ENCODE peak calls at places on chromosome 7, in six cellular contexts. V is breast epithelium, O is lung, R is AG04449, Z is mucosa of descending colon, I is foreskin fibroblast. Y is an unnamed sample.

GRCh38 chr7:29895557-29895956 is 89.2 kb downstream of the WIPF3 start:
- DNase-seq in V (no peak), O (no peak), R (no peak), Z (no peak), I (no peak), Y (no peak)

GRCh38 chr7:128888756-128889095 is 21.8 kb downstream of the KCP start:
- DNase-seq in V (no peak), O (no peak), R (no peak), Z (no peak), I (no peak), Y (no peak)

GRCh38 chr7:53315986-53316385 is 280.6 kb downstream of the POM121L12 start:
- DNase-seq in V (peak), O (no peak), R (no peak), Z (no peak), I (no peak), Y (peak)

GRCh38 chr7:123423622-123424021 is 110.8 kb downstream of the IQUB start:
- DNase-seq in V (no peak), O (no peak), R (no peak), Z (no peak), I (no peak), Y (no peak)

GRCh38 chr7:154698726-154699291 is 304.1 kb downstream of the PAXIP1 start:
- DNase-seq in V (no peak), O (no peak), R (no peak), Z (no peak), I (no peak), Y (no peak)

GRCh38 chr7:113770146-113770738 is 148.6 kb downstream of the PPP1R3A start:
- DNase-seq in V (no peak), O (no peak), R (no peak), Z (no peak), I (no peak), Y (no peak)

GRCh38 chr7:115779561-115779960 is 251.0 kb downstream of the TFEC start:
- DNase-seq in V (no peak), O (no peak), R (no peak), Z (no peak), I (peak), Y (peak)

GRCh38 chr7:47326220-47326619 is 255.7 kb downstream of the TNS3 start:
- DNase-seq in V (no peak), O (no peak), R (no peak), Z (no peak), I (peak), Y (no peak)

GRCh38 chr7:47291461-47292051 is 290.4 kb downstream of the TNS3 start:
- DNase-seq in V (no peak), O (no peak), R (peak), Z (no peak), I (peak), Y (peak)

GRCh38 chr7:153389261-153389660 is 629.7 kb downstream of the ACTR3B start:
- DNase-seq in V (no peak), O (peak), R (no peak), Z (no peak), I (no peak), Y (no peak)

GRCh38 chr7:831596-832291 is 532 bp upstream of the SUN1 start:
- DNase-seq in V (no peak), O (no peak), R (peak), Z (no peak), I (peak), Y (peak)

GRCh38 chr7:131466735-131467365 is 89.6 kb downstream of the PODXL start:
- DNase-seq in V (no peak), O (no peak), R (no peak), Z (no peak), I (no peak), Y (no peak)

GRCh38 chr7:46970131-46970430 is 611.8 kb downstream of the TNS3 start:
- DNase-seq in V (no peak), O (no peak), R (no peak), Z (no peak), I (no peak), Y (no peak)

GRCh38 chr7:137848095-137848494 is 1.3 kb upstream of the DGKI start:
- DNase-seq in V (no peak), O (no peak), R (no peak), Z (no peak), I (no peak), Y (no peak)

GRCh38 chr7:98569606-98570337 is 47.3 kb upstream of the NPTX2 start:
- DNase-seq in V (no peak), O (no peak), R (no peak), Z (no peak), I (peak), Y (no peak)

GRCh38 chr7:140992422-140992821 is 22.3 kb downstream of the MRPS33 start:
- DNase-seq in V (no peak), O (no peak), R (no peak), Z (no peak), I (no peak), Y (no peak)

GRCh38 chr7:17697128-17697881 is 243.0 kb downstream of the SNX13 start:
- DNase-seq in V (no peak), O (no peak), R (no peak), Z (no peak), I (no peak), Y (no peak)

GRCh38 chr7:154928136-154929005 is 74.6 kb downstream of the PAXIP1 start:
- DNase-seq in V (no peak), O (no peak), R (peak), Z (peak), I (peak), Y (peak)

GRCh38 chr7:139771001-139771956 is 6.5 kb downstream of the HIPK2 start:
- DNase-seq in V (no peak), O (no peak), R (peak), Z (no peak), I (peak), Y (no peak)

GRCh38 chr7:34315032-34315431 is 343.0 kb upstream of the NPSR1 start:
- DNase-seq in V (no peak), O (no peak), R (peak), Z (no peak), I (peak), Y (no peak)

GRCh38 chr7:4245135-4245865 is 436.8 kb upstream of the FOXK1 start:
- DNase-seq in V (no peak), O (no peak), R (no peak), Z (no peak), I (no peak), Y (no peak)

GRCh38 chr7:50492770-50493519 is 42.8 kb upstream of the FIGNL1 start:
- DNase-seq in V (no peak), O (peak), R (no peak), Z (no peak), I (no peak), Y (no peak)

GRCh38 chr7:8418627-8419245 is 14.7 kb upstream of the NXPH1 start:
- DNase-seq in V (no peak), O (peak), R (no peak), Z (peak), I (peak), Y (peak)

GRCh38 chr7:85074-85945 is 107.1 kb upstream of the FAM20C start:
- DNase-seq in V (no peak), O (no peak), R (no peak), Z (no peak), I (peak), Y (no peak)

GRCh38 chr7:148772297-148773089 is 73.8 kb downstream of the CUL1 start:
- DNase-seq in V (no peak), O (no peak), R (peak), Z (no peak), I (peak), Y (peak)

GRCh38 chr7:116798205-116798730 is 64.1 kb upstream of the CAPZA2 start:
- DNase-seq in V (no peak), O (no peak), R (no peak), Z (no peak), I (no peak), Y (no peak)

GRCh38 chr7:143410523-143411004 is 1.9 kb upstream of the EPHA1 start:
- DNase-seq in V (no peak), O (no peak), R (no peak), Z (no peak), I (peak), Y (no peak)

GRCh38 chr7:87413951-87414381 is 61.5 kb downstream of the ABCB4 start:
- DNase-seq in V (no peak), O (no peak), R (peak), Z (peak), I (peak), Y (no peak)

GRCh38 chr7:55177589-55178261 is 158.9 kb downstream of the EGFR start:
- DNase-seq in V (no peak), O (no peak), R (no peak), Z (peak), I (peak), Y (no peak)

GRCh38 chr7:3943779-3944520 is 642.9 kb downstream of the SDK1 start:
- DNase-seq in V (no peak), O (no peak), R (no peak), Z (no peak), I (no peak), Y (no peak)

GRCh38 chr7:48097511-48098231 is 8.6 kb downstream of the UPP1 start:
- DNase-seq in V (no peak), O (no peak), R (no peak), Z (no peak), I (peak), Y (no peak)

GRCh38 chr7:94305836-94306235 is 88.9 kb upstream of the COL1A2 start:
- DNase-seq in V (no peak), O (no peak), R (no peak), Z (no peak), I (no peak), Y (no peak)

GRCh38 chr7:143285454-143285756 is 647 bp downstream of the TMEM139 start:
- DNase-seq in V (peak), O (peak), R (no peak), Z (peak), I (no peak), Y (peak)

GRCh38 chr7:107643407-107643806 is 17.2 kb upstream of the SLC26A4 start:
- DNase-seq in V (no peak), O (no peak), R (peak), Z (no peak), I (peak), Y (no peak)

GRCh38 chr7:72069263-72069662 is 342.9 kb downstream of the CALN1 start:
- DNase-seq in V (no peak), O (no peak), R (no peak), Z (no peak), I (no peak), Y (no peak)

GRCh38 chr7:36638140-36638539 is 86.2 kb downstream of the AOAH start:
- DNase-seq in V (no peak), O (no peak), R (no peak), Z (no peak), I (no peak), Y (no peak)

GRCh38 chr7:32115831-32116230 is 45.6 kb upstream of the PDE1C start:
- DNase-seq in V (no peak), O (no peak), R (peak), Z (no peak), I (no peak), Y (no peak)

GRCh38 chr7:16982640-16983103 is 100.9 kb upstream of the AGR3 start:
- DNase-seq in V (no peak), O (no peak), R (no peak), Z (no peak), I (peak), Y (no peak)

GRCh38 chr7:100156331-100157068 is 2.0 kb downstream of the TRAPPC14 start:
- DNase-seq in V (no peak), O (no peak), R (no peak), Z (no peak), I (no peak), Y (no peak)
- H3K4me3 ChIP-seq in V (no peak), O (no peak), R (peak), Z (no peak), I (no peak), Y (no peak)

DNA sequence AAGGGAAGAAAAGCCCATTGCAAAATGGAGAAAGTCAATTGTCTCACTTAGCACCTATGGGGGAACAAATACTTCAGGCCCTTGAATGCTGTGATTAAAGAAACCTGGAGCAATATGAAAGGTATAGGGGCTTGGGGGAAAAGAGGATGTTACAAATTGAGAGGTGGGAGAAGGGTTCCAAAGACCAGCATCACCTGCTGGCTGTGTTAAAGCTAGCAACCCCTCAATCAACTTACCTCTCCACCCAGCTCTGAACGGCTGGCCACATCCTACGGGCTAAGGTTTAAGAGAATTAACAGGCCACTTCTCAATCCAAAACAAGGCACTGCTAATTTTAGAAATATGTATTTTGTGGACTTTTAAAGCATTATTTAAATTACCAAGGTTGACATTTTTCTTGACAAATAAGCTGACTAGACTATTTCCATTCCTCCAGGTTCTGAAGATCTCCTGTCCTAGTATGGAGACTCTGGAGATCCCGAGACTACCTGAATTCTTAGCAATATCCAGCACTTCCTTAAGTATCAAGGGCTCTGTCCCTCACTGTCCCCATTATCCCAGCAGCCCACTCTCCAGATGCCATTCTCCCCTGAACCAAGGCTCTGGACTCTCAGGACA is 976 bp upstream of the H2BK1 start:
- DNase-seq in V (no peak), O (no peak), R (no peak), Z (no peak), I (no peak), Y (no peak)
- TF ChIP-seq CTCF in V (no peak), O (no peak), R (no peak), Z (no peak), I (no peak), Y (no peak)

DNA sequence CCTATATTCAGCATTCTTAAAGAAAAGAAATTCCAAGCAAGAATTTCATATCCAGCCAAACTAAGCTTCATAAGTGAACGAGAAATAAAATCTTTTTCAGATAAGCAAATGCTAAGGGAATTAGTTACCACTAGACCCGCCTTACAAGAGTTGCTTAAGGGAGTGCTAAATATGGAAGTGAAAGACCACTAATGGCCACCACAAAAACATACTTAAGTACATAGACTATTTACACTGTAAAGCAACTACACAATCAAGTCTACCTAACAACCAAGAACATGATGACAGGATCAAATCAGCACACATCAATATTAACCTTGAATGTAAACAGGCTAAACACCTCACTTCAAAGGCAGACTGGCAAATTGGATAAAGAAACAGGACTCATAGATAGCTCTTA is 42.2 kb upstream of the NME8 start:
- DNase-seq in V (no peak), O (no peak), R (no peak), Z (no peak), I (no peak), Y (no peak)
- H3K4me3 ChIP-seq in V (no peak), O (no peak), R (no peak), Z (no peak), I (no peak), Y (no peak)

GRCh38 chr7:105487559-105488218 is 34.4 kb downstream of the PUS7 start:
- DNase-seq in V (no peak), O (no peak), R (peak), Z (peak), I (peak), Y (peak)
- TF ChIP-seq CTCF in V (no peak), O (peak), R (no peak), Z (no peak), I (peak), Y (peak)

DNA sequence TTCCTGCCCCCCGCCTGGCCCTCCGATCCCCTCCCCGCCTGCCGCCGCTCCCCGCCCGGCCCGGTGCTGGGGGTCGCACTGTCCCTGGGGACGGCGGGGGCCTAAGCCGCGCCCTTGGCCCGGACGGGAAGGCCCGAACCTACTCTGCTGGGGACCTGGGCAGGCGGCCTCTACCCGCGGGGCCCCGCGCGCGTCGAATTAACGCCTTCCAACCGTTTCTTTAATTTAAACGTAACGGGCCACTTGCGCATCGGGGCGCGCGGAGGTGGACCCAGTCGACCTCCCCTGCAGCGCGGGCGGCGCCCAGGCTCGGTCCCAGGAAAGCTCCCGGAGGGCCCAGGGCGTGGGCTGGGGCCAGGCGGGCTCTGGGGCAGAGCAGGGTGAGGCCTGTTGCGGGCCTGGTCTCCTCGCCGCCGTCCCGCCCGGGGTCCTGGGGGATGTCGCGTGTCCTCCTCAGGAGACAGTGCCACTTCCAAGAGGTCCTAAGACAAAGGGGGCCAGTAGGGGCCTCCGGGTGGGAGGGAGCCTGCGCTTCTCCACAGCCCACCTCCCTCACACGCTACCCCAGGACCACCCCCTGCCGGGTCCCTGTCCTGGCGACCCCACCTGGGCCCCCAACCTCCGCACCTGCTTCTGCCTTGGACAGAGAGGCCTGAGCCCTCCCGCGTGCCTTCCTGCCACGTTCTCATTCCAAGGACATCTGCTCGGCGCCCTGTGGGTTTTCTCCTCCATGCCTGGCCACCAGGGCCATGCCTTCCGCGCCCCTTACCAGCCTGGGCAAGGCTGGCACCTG is 658 bp upstream of the PTPRN2 start:
- DNase-seq in V (no peak), O (no peak), R (no peak), Z (peak), I (peak), Y (no peak)
- H3K4me3 ChIP-seq in V (peak), O (no peak), R (peak), Z (no peak), I (no peak), Y (peak)

GRCh38 chr7:84106291-84106690 is 88.3 kb downstream of the SEMA3A start:
- DNase-seq in V (no peak), O (no peak), R (no peak), Z (no peak), I (no peak), Y (no peak)

GRCh38 chr7:84102213-84102612 is 92.4 kb downstream of the SEMA3A start:
- DNase-seq in V (no peak), O (no peak), R (peak), Z (no peak), I (no peak), Y (no peak)

GRCh38 chr7:84104841-84105240 is 89.7 kb downstream of the SEMA3A start:
- DNase-seq in V (no peak), O (no peak), R (no peak), Z (no peak), I (no peak), Y (no peak)

GRCh38 chr7:84105582-84105981 is 89.0 kb downstream of the SEMA3A start:
- DNase-seq in V (no peak), O (no peak), R (peak), Z (no peak), I (peak), Y (no peak)

GRCh38 chr7:84100866-84101265 is 93.7 kb downstream of the SEMA3A start:
- DNase-seq in V (no peak), O (no peak), R (no peak), Z (no peak), I (peak), Y (peak)
- TF ChIP-seq CTCF in V (no peak), O (no peak), R (peak), Z (no peak), I (no peak), Y (peak)

GRCh38 chr7:103811997-103812396 is 177.5 kb downstream of the RELN start:
- DNase-seq in V (no peak), O (no peak), R (no peak), Z (peak), I (no peak), Y (no peak)
- H3K4me3 ChIP-seq in V (peak), O (no peak), R (no peak), Z (no peak), I (no peak), Y (peak)

DNA sequence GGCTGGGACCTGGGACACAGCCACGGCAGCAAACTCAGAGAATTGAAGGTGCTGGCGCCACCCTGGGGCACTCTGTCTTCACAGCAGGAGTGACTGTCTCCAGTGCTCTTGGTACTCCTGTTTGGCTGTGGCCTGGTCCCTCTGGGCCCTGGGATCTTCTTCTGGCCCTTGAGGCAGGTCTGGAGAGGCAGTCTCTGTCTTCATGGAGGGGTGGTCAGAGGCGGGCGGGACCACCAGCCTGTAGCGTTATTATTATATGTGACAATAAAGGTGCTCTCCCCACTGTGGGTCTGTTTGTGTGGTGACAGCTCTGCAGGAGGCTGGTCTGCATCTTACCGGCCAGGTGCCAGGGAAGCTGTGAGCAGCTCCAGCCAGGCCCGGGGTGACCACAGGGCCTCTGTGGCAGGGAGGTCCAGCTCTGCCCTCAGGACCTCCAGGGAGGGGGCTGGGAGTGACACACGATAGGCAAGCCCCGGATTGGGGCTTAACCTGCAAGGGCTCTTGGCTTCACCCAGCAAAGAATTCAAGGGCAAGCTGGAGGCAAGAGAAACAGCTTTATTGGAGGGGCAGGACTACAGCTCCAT is 70.3 kb downstream of the MYL10 start:
- DNase-seq in V (no peak), O (no peak), R (no peak), Z (no peak), I (no peak), Y (no peak)
- TF ChIP-seq CTCF in V (no peak), O (no peak), R (no peak), Z (no peak), I (no peak), Y (peak)